ENCODE peak calls at places on chromosomes 2 and 18, in ten cellular contexts. S is MM.1S; U is CD8-positive, alpha-beta memory T cell; A is cardiac muscle cell; Q is PC-9; W is heart left ventricle; I is naive thymus-derived CD4-positive, alpha-beta T cell; J is tibial artery; E is effector memory CD4-positive, alpha-beta T cell; K is thyroid gland. C is an unnamed sample.

GRCh38 chr2:147818741-147819140 is 26.1 kb upstream of the ACVR2A start:
- DNase-seq in S (no peak), U (no peak), A (no peak), Q (no peak), W (no peak), I (no peak), J (no peak), E (no peak), K (no peak), C (no peak)

GRCh38 chr2:102736174-102736606 is 25.6 kb upstream of the TMEM182 start:
- DNase-seq in S (peak; percentile 31), U (no peak), A (peak; percentile 30), Q (peak; percentile 48), W (no peak), I (no peak), J (no peak), E (no peak), K (peak; percentile 30), C (peak; percentile 5)

GRCh38 chr2:176752295-176752694 is 460.3 kb upstream of the HNRNPA3 start:
- DNase-seq in S (no peak), U (no peak), A (no peak), Q (no peak), W (no peak), I (no peak), J (no peak), E (no peak), K (no peak), C (no peak)

GRCh38 chr2:33146112-33146511 is 199.4 kb downstream of the LTBP1 start:
- DNase-seq in S (no peak), U (no peak), A (peak; percentile 30), Q (no peak), W (no peak), I (no peak), J (no peak), E (no peak), K (no peak), C (no peak)

GRCh38 chr2:176653856-176654443 is 384.7 kb downstream of the MTX2 start:
- DNase-seq in S (peak; percentile 64), U (no peak), A (peak; percentile 75), Q (no peak), W (peak; percentile 49), I (peak; percentile 23), J (peak; percentile 44), E (no peak), K (peak; percentile 63), C (peak; percentile 69)

GRCh38 chr2:234981197-234982095 is 29.6 kb downstream of the SH3BP4 start:
- DNase-seq in S (no peak), U (no peak), A (peak; percentile 99), Q (peak; percentile 100), W (peak; percentile 79), I (no peak), J (peak; percentile 74), E (no peak), K (peak; percentile 95), C (peak; percentile 93)

GRCh38 chr2:26466662-26467310 is 11.1 kb downstream of the OTOF start:
- DNase-seq in S (no peak), U (no peak), A (no peak), Q (no peak), W (peak; percentile 18), I (no peak), J (no peak), E (no peak), K (no peak), C (no peak)

GRCh38 chr2:29108225-29108624 is 7.0 kb upstream of the CLIP4 start:
- DNase-seq in S (no peak), U (no peak), A (peak; percentile 93), Q (peak; percentile 94), W (no peak), I (no peak), J (no peak), E (no peak), K (no peak), C (peak; percentile 73)

GRCh38 chr18:23752796-23753195 is 63.5 kb downstream of the LAMA3 start:
- DNase-seq in S (no peak), U (no peak), A (peak; percentile 30), Q (no peak), W (no peak), I (no peak), J (no peak), E (no peak), K (peak; percentile 24), C (no peak)
- H3K36me3 ChIP-seq in S (no peaks in the 10 kb centered on the region), U (no peaks in the 10 kb centered on the region), A (no peaks in the 10 kb centered on the region), Q (no peaks in the 10 kb centered on the region), W (no peaks in the 10 kb centered on the region), I (no peaks in the 10 kb centered on the region), J (no peaks in the 10 kb centered on the region), E (no peaks in the 10 kb centered on the region), K (no peaks in the 10 kb centered on the region), C (no peaks in the 10 kb centered on the region)

GRCh38 chr2:191178066-191178701 is 27.4 kb upstream of the STAT4 start:
- DNase-seq in S (no peak), U (no peak), A (no peak), Q (no peak), W (no peak), I (no peak), J (no peak), E (no peak), K (no peak), C (no peak)

GRCh38 chr2:191176305-191176704 is 25.5 kb upstream of the STAT4 start:
- DNase-seq in S (no peak), U (no peak), A (no peak), Q (no peak), W (no peak), I (no peak), J (no peak), E (no peak), K (no peak), C (no peak)

GRCh38 chr2:191178806-191179514 is 28.2 kb upstream of the STAT4 start:
- DNase-seq in S (no peak), U (no peak), A (peak; percentile 97), Q (no peak), W (peak; percentile 63), I (no peak), J (peak; percentile 82), E (no peak), K (peak; percentile 78), C (no peak)

GRCh38 chr2:191174539-191174938 is 23.7 kb upstream of the STAT4 start:
- DNase-seq in S (no peak), U (no peak), A (no peak), Q (no peak), W (no peak), I (no peak), J (no peak), E (no peak), K (no peak), C (no peak)

DNA sequence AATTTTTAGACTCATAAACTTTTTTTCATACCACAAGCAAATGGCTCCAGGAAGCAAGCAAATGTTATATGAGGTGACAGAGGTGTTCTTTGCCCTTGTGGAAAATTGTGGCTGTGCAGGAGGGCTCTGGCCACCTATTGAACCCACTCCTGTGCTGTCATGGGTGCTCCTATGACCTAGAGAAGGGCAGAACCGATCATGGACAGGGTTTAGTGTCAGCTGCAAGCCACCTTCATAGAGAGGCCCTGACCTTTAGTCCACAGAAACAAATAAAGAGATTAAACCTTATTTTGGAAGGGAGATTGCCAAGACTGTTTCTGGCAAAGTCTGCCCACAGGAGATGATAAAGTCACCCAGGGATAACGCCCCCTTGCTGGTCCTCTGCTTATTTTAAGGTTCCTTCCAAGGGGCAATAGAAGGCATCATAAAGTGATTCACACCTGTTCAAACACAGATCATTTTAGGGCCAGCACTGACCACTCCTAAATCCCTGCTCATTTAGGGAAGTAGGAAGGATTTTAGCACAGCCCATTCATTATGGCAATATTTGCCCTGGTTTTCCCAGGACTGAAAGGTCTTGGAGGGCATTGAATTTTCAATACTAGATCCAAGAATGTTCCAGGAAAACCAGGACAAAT is 26.1 kb upstream of the STAT4 start:
- DNase-seq in S (no peak), U (no peak), A (no peak), Q (no peak), W (no peak), I (no peak), J (no peak), E (no peak), K (no peak), C (peak; percentile 58)
- H3K27ac ChIP-seq in S (no peak overlapping the region), U (no peak overlapping the region), A (no peak overlapping the region), Q (no peak overlapping the region), W (no peak overlapping the region), I (no peak overlapping the region), J (no peak overlapping the region), E (no peak overlapping the region), K (no peak overlapping the region), C (no peak overlapping the region)

GRCh38 chr2:134927195-134927594 is 8.6 kb downstream of the CCNT2 start:
- DNase-seq in S (no peak), U (no peak), A (peak; percentile 22), Q (no peak), W (no peak), I (no peak), J (no peak), E (no peak), K (no peak), C (no peak)
- H3K36me3 ChIP-seq in S (no peaks in the 10 kb centered on the region), U (no peaks in the 10 kb centered on the region), A (no peaks in the 10 kb centered on the region), Q (peaks cover 19% of the 10 kb centered on the region), W (no peaks in the 10 kb centered on the region), I (peaks cover 5% of the 10 kb centered on the region), J (no peaks in the 10 kb centered on the region), E (no peaks in the 10 kb centered on the region), K (no peaks in the 10 kb centered on the region), C (peaks cover 48% of the 10 kb centered on the region)

GRCh38 chr2:128396946-128397345 is 78.3 kb upstream of the HS6ST1 start:
- DNase-seq in S (no peak), U (no peak), A (peak; percentile 31), Q (peak; percentile 80), W (no peak), I (no peak), J (no peak), E (no peak), K (no peak), C (no peak)

GRCh38 chr2:128395196-128395595 is 76.5 kb upstream of the HS6ST1 start:
- DNase-seq in S (no peak), U (no peak), A (no peak), Q (no peak), W (no peak), I (no peak), J (peak; percentile 7), E (no peak), K (no peak), C (no peak)

GRCh38 chr2:128394004-128394730 is 75.5 kb upstream of the HS6ST1 start:
- DNase-seq in S (no peak), U (no peak), A (no peak), Q (no peak), W (no peak), I (no peak), J (no peak), E (no peak), K (no peak), C (no peak)

GRCh38 chr2:128396500-128396891 is 77.8 kb upstream of the HS6ST1 start:
- DNase-seq in S (no peak), U (no peak), A (peak; percentile 29), Q (peak; percentile 47), W (no peak), I (no peak), J (no peak), E (no peak), K (no peak), C (peak; percentile 92)

DNA sequence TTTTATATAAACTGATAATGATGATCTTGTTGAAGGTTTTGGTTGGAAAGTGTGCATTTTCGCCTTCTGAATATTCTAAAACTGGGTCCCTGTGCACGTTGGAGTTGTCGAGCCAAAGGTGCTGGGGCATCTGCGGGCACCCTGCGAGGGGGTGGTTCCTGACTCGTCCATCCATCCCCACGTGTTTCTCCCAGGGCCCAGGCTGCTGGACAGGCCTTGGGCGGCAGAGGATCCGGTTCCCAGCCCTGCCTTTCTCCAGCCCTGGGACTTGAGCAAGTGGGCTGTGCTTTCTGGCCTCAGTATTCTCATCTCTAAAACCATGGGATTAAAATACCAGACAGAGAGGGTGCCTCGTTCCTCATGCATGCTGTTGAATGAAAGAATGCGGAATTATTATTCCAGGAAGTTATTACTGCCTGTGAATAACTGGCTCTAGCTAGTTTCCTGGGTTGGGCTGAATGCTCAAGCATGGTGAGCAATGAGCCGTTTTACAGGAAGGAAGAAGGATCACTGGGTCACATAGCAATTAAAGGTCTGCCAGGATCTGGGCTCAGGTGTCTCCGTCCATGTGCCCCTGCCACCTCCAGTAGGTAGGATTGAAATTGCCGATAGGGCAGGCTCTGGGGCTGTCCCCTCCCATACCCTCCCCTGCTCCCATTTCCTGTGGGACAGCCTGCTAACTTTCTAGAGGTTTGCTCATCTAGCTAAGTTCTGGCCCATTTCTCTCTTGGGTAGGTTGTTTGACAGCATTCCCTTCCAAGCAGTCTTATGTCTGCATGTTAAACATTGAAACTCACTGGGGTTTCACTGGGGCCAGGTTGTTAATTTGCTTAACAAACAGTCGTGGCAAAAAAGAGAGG is 77.2 kb upstream of the HS6ST1 start:
- DNase-seq in S (no peak), U (no peak), A (peak; percentile 32), Q (peak; percentile 98), W (no peak), I (no peak), J (peak; percentile 14), E (no peak), K (peak; percentile 48), C (peak; percentile 32)
- H3K27ac ChIP-seq in S (no peak overlapping the region), U (no peak overlapping the region), A (no peak overlapping the region), Q (peak overlapping the region; percentile 59), W (no peak overlapping the region), I (no peak overlapping the region), J (no peak overlapping the region), E (no peak overlapping the region), K (peak overlapping the region; percentile 57), C (peak overlapping the region; percentile 94)

C was measured in SJCRH30.